ENCODE peak calls at places on chromosomes 1 and 21, in five cellular contexts. R, S, L, P and K are unnamed samples.
A peak's percentile ranks its signal among the peaks of the same experiment; 100 is the strongest.

GRCh38 chr1:62317021-62317768 is 2.0 kb downstream of the KANK4 start:
- DNase-seq in L (no peak), P (no peak), S (no peak), R (no peak), K (no peak)

GRCh38 chr21:43624343-43624742 is 34.9 kb downstream of the HSF2BP start:
- DNase-seq in S (no peak), R (no peak), L (no peak), P (no peak), K (no peak)

GRCh38 chr1:76256289-76257223 is 182.0 kb downstream of the ST6GALNAC3 start:
- DNase-seq in L (no peak), R (no peak), S (no peak), P (no peak), K (no peak)

GRCh38 chr1:48777219-48777895 is 666 bp upstream of the BEND5 start:
- DNase-seq in S (no peak), L (peak; percentile 22), P (peak; percentile 18), R (peak; percentile 25), K (no peak)

GRCh38 chr1:115277276-115277675 is 60.8 kb downstream of the NGF start:
- DNase-seq in L (peak; percentile 52), S (no peak), P (no peak), R (peak; percentile 87), K (no peak)

GRCh38 chr1:21189906-21190500 is 13.3 kb upstream of the EIF4G3 start:
- DNase-seq in S (no peak), R (no peak), P (no peak), L (no peak), K (no peak)

GRCh38 chr1:50611675-50612074 is 188.4 kb upstream of the DMRTA2 start:
- DNase-seq in S (no peak), P (no peak), L (no peak), R (no peak), K (no peak)

GRCh38 chr1:59733443-59734141 is 81.2 kb upstream of the HOOK1 start:
- DNase-seq in L (no peak), R (peak; percentile 50), S (no peak), P (no peak), K (no peak)

GRCh38 chr21:38679531-38679930 is 126.2 kb upstream of the ETS2 start:
- DNase-seq in P (no peak), R (peak; percentile 83), S (no peak), L (no peak), K (no peak)

GRCh38 chr21:17819878-17820232 is 699 bp upstream of the C21orf91 start:
- DNase-seq in P (no peak), L (no peak), S (peak; percentile 7), R (no peak), K (peak; percentile 23)

GRCh38 chr21:40074710-40075109 is 207.5 kb downstream of the PCP4 start:
- DNase-seq in P (no peak), L (no peak), S (no peak), R (no peak), K (no peak)

GRCh38 chr1:54053745-54054437 is 483 bp downstream of the TCEANC2 start:
- DNase-seq in P (no peak), S (no peak), R (peak; percentile 68), L (no peak), K (no peak)

GRCh38 chr1:68959631-68960030 is 462.7 kb upstream of the DEPDC1 start:
- DNase-seq in R (no peak), S (no peak), P (no peak), L (no peak), K (no peak)

GRCh38 chr1:214584805-214585766 is 17.9 kb upstream of the CENPF start:
- DNase-seq in R (peak; percentile 85), P (no peak), L (no peak), S (no peak), K (no peak)

GRCh38 chr21:25863747-25864146 is 129.0 kb downstream of the GABPA start:
- DNase-seq in S (no peak), P (no peak), L (no peak), R (no peak), K (no peak)

GRCh38 chr1:17013598-17014320 is 2.0 kb upstream of the ATP13A2 start:
- DNase-seq in P (no peak), S (no peak), L (no peak), R (no peak), K (peak; percentile 43)

GRCh38 chr1:234262007-234262753 is 111.1 kb upstream of the COA6 start:
- DNase-seq in P (no peak), L (no peak), S (no peak), R (no peak), K (no peak)

GRCh38 chr21:43864313-43864805 is 664 bp upstream of the AGPAT3 start:
- DNase-seq in R (peak; percentile 66), L (no peak), P (peak; percentile 49), S (no peak), K (no peak)

GRCh38 chr1:38625939-38626338 is 233.6 kb downstream of the RRAGC start:
- DNase-seq in R (no peak), L (no peak), P (no peak), S (no peak), K (no peak)

GRCh38 chr1:247467008-247467572 is 9.2 kb upstream of the OR2B11 start:
- DNase-seq in R (no peak), L (no peak), P (no peak), S (no peak), K (no peak)

GRCh38 chr1:65595724-65596123 is 175.3 kb downstream of the LEPR start:
- DNase-seq in S (no peak), R (no peak), P (no peak), L (no peak), K (no peak)

GRCh38 chr1:205396972-205397616 is 24.8 kb downstream of the LEMD1 start:
- DNase-seq in R (peak; percentile 63), P (no peak), L (no peak), S (no peak), K (no peak)

GRCh38 chr21:45831991-45832740 is 149.4 kb upstream of the COL6A1 start:
- DNase-seq in P (no peak), R (peak; percentile 50), S (no peak), L (peak; percentile 81), K (no peak)

GRCh38 chr1:186033744-186034345 is 299.7 kb downstream of the HMCN1 start:
- DNase-seq in L (no peak), S (no peak), P (no peak), R (peak; percentile 42), K (no peak)

GRCh38 chr1:93680121-93681094 is 1.2 kb downstream of the BCAR3 start:
- DNase-seq in L (peak; percentile 79), R (peak; percentile 95), S (peak; percentile 54), P (peak; percentile 90), K (peak; percentile 82)

GRCh38 chr1:103108525-103109150 is 316 bp upstream of the COL11A1 start:
- DNase-seq in R (no peak), S (no peak), P (no peak), L (peak; percentile 14), K (no peak)

GRCh38 chr1:8006037-8006963 is 19.8 kb downstream of the ERRFI1 start:
- DNase-seq in L (no peak), P (no peak), R (no peak), S (no peak), K (no peak)

GRCh38 chr1:236853916-236854601 is 59.0 kb downstream of the MTR start:
- DNase-seq in L (no peak), R (peak; percentile 66), S (no peak), P (no peak), K (no peak)

GRCh38 chr1:11873954-11874562 is 15.3 kb upstream of the NPPB start:
- DNase-seq in P (no peak), L (peak; percentile 27), R (no peak), S (no peak), K (no peak)

GRCh38 chr1:215376544-215377264 is 190.4 kb upstream of the KCTD3 start:
- DNase-seq in L (no peak), S (no peak), P (no peak), R (peak; percentile 76), K (peak; percentile 55)

GRCh38 chr1:182713492-182713891 is 29.1 kb upstream of the RGS8 start:
- DNase-seq in P (no peak), R (no peak), S (no peak), L (no peak), K (no peak)

GRCh38 chr21:31253684-31254083 is 90.4 kb downstream of the TIAM1 start:
- DNase-seq in R (no peak), L (no peak), P (no peak), S (no peak), K (no peak)

GRCh38 chr1:43034778-43035177 is 76.1 kb upstream of the SLC2A1 start:
- DNase-seq in L (no peak), R (no peak), P (no peak), S (no peak), K (no peak)

GRCh38 chr1:156051011-156051725 is 2.4 kb downstream of the UBQLN4 start:
- DNase-seq in P (no peak), L (no peak), R (no peak), S (no peak), K (no peak)
- H3K4me3 ChIP-seq in P (no peak overlapping the region), L (no peak overlapping the region), R (no peak overlapping the region), S (no peak overlapping the region), K (no peak overlapping the region)

GRCh38 chr1:179080866-179081695 is 789 bp upstream of the TOR3A start:
- DNase-seq in P (no peak), R (peak; percentile 2), S (no peak), L (no peak), K (no peak)

GRCh38 chr1:179083533-179083932 is 1.7 kb downstream of the TOR3A start:
- DNase-seq in P (no peak), L (no peak), S (no peak), R (no peak), K (no peak)

GRCh38 chr1:179082308-179083030 is 599 bp downstream of the TOR3A start:
- DNase-seq in S (no peak), L (peak; percentile 31), R (peak; percentile 62), P (no peak), K (no peak)

GRCh38 chr1:179081696-179082307 is at the start of gene TOR3A:
- DNase-seq in L (peak; percentile 88), P (peak; percentile 96), S (peak; percentile 70), R (peak; percentile 91), K (peak; percentile 89)

GRCh38 chr1:179083031-179083345 is 1.1 kb downstream of the TOR3A start:
- DNase-seq in L (no peak), S (no peak), P (no peak), R (peak; percentile 63), K (no peak)
- H3K27ac ChIP-seq in L (peak overlapping the region; percentile 52), S (peak overlapping the region; percentile 84), P (no peak overlapping the region), R (peak overlapping the region; percentile 68), K (peak overlapping the region; percentile 89)

DNA sequence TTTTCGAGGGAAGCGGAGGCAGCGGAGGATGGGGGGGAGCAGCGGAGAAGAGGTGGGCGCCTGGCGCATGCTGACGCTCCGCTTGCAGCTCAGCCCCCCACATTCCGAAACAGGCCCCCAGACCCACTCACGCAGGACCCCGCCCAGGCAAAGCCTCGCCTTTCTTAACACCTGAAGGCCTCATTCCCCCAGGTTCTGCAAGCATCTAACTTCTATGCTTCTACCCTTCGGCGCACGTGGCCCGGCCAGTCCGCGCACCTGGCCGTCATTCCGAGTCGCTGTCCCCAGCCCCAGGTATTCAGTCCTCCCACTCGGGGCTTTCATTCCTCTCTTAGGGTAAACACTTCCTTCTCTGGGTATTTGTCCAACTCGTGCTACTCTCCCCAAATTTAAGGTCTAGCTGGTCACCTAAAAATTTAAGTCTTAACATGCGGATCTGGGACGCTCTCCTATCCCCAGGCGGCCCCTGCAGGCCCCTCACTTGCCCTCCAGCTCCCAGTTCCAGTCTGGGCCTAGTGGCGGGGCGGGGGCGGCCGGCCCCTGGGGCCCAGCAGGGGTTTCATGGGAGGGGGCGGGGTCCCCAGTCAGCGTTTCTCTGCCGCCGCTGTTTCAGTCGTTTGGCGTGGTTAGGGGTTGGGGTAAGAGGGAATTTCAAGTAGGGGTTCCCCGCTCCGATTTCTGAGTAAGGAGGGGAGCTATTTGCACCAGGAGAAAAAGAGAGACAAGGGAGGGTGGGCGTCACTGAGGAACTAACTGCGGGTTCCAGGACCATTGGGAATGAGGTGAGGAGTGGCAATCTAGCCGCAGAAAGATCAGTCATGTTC is 2.7 kb upstream of the ZBTB7B start:
- DNase-seq in L (peak; percentile 49), R (peak; percentile 35), S (no peak), P (peak; percentile 57), K (no peak)
- H3K4me3 ChIP-seq in L (peak overlapping the region; percentile 56), R (peak overlapping the region; percentile 63), S (peak overlapping the region; percentile 99), P (peak overlapping the region; percentile 97), K (peak overlapping the region; percentile 58)

GRCh38 chr21:36699026-36699545 is at the start of gene SIM2:
- DNase-seq in S (no peak), P (peak; percentile 63), L (no peak), R (peak; percentile 53), K (no peak)
- H3K27ac ChIP-seq in S (no peak within 1 kb of the TSS), P (peak within 1 kb of the TSS; percentile 62), L (no peak within 1 kb of the TSS), R (no peak within 1 kb of the TSS), K (no peak within 1 kb of the TSS)